ENCODE peak calls at places on chromosomes 7 and 10, in four cellular contexts. One of them, this sample, is unnamed.

GRCh38 chr7:26100940-26101339 is 51.1 kb upstream of the NFE2L3 start:
- DNase-seq in HTR-8/SVneo: no peak
- DNase-seq in NCI-H2081: no peak
- DNase-seq in fibroblast of pulmonary artery: no peak
- DNase-seq in this sample: no peak

GRCh38 chr7:74187915-74188675 is 13.9 kb downstream of the EIF4H start:
- DNase-seq in HTR-8/SVneo: no peak
- DNase-seq in NCI-H2081: no peak
- DNase-seq in fibroblast of pulmonary artery: peak
- DNase-seq in this sample: no peak

GRCh38 chr10:86662186-86663045 is 5.9 kb upstream of the LDB3 start:
- DNase-seq in HTR-8/SVneo: no peak
- DNase-seq in NCI-H2081: no peak
- DNase-seq in fibroblast of pulmonary artery: no peak
- DNase-seq in this sample: no peak

GRCh38 chr7:131109011-131109756 is 218.5 kb upstream of the MKLN1 start:
- DNase-seq in HTR-8/SVneo: no peak
- DNase-seq in NCI-H2081: no peak
- DNase-seq in fibroblast of pulmonary artery: peak
- DNase-seq in this sample: no peak

GRCh38 chr7:88317422-88317821 is 10.7 kb upstream of the STEAP4 start:
- DNase-seq in HTR-8/SVneo: no peak
- DNase-seq in NCI-H2081: no peak
- DNase-seq in fibroblast of pulmonary artery: no peak
- DNase-seq in this sample: no peak

GRCh38 chr7:35035511-35035921 is 1.8 kb downstream of the DPY19L1 start:
- DNase-seq in HTR-8/SVneo: peak
- DNase-seq in NCI-H2081: no peak
- DNase-seq in fibroblast of pulmonary artery: peak
- DNase-seq in this sample: peak

GRCh38 chr10:104076743-104077160 is 8.9 kb downstream of the COL17A1 start:
- DNase-seq in HTR-8/SVneo: no peak
- DNase-seq in NCI-H2081: peak
- DNase-seq in fibroblast of pulmonary artery: peak
- DNase-seq in this sample: no peak

GRCh38 chr7:35624299-35625186 is 70.4 kb downstream of the HERPUD2 start:
- DNase-seq in HTR-8/SVneo: peak
- DNase-seq in NCI-H2081: peak
- DNase-seq in fibroblast of pulmonary artery: peak
- DNase-seq in this sample: peak

GRCh38 chr7:70017371-70017770 is 419.1 kb downstream of the AUTS2 start:
- DNase-seq in HTR-8/SVneo: no peak
- DNase-seq in NCI-H2081: no peak
- DNase-seq in fibroblast of pulmonary artery: no peak
- DNase-seq in this sample: no peak

GRCh38 chr7:107372298-107372697 is 97.6 kb upstream of the GPR22 start:
- DNase-seq in HTR-8/SVneo: no peak
- DNase-seq in NCI-H2081: no peak
- DNase-seq in fibroblast of pulmonary artery: peak
- DNase-seq in this sample: no peak

GRCh38 chr10:6423004-6423403 is 157.1 kb downstream of the PRKCQ start:
- DNase-seq in HTR-8/SVneo: no peak
- DNase-seq in NCI-H2081: no peak
- DNase-seq in fibroblast of pulmonary artery: no peak
- DNase-seq in this sample: no peak

GRCh38 chr10:3778708-3779108 is 6.3 kb downstream of the KLF6 start:
- DNase-seq in HTR-8/SVneo: no peak
- DNase-seq in NCI-H2081: no peak
- DNase-seq in fibroblast of pulmonary artery: peak
- DNase-seq in this sample: no peak

GRCh38 chr7:111210996-111211395 is 120.1 kb downstream of the LRRN3 start:
- DNase-seq in HTR-8/SVneo: no peak
- DNase-seq in NCI-H2081: no peak
- DNase-seq in fibroblast of pulmonary artery: peak
- DNase-seq in this sample: no peak

GRCh38 chr10:99676435-99676834 is 17.1 kb downstream of the ENTPD7 start:
- DNase-seq in HTR-8/SVneo: peak
- DNase-seq in NCI-H2081: no peak
- DNase-seq in fibroblast of pulmonary artery: peak
- DNase-seq in this sample: no peak

This sample was measured in H54.